ENCODE peak calls at places on chromosomes 11 and 22, in four cellular contexts. B is RCC 7860, I is HEK293T, C is SW 1271. Y is an unnamed sample.

GRCh38 chr22:22935546-22936157 is 48.0 kb downstream of the IGLL5 start:
- DNase-seq in C (no peak), I (no peak), B (no peak), Y (no peak)

GRCh38 chr11:13140028-13140870 is 131.1 kb downstream of the RASSF10 start:
- DNase-seq in B (peak), C (no peak), I (no peak), Y (no peak)

GRCh38 chr11:62433141-62433543 is 14.3 kb downstream of the SCGB1A1 start:
- DNase-seq in I (no peak), C (no peak), B (peak), Y (no peak)

GRCh38 chr11:71452354-71453020 is 516 bp upstream of the NADSYN1 start:
- DNase-seq in I (no peak), B (no peak), C (no peak), Y (peak)

GRCh38 chr11:75184757-75185156 is 33.9 kb downstream of the SLCO2B1 start:
- DNase-seq in I (no peak), B (no peak), C (no peak), Y (no peak)

GRCh38 chr22:28316014-28316413 is 363.6 kb downstream of the TTC28 start:
- DNase-seq in C (no peak), I (no peak), B (no peak), Y (no peak)

GRCh38 chr22:22076937-22077703 is 94.5 kb upstream of the TOP3B start:
- DNase-seq in B (no peak), C (no peak), I (no peak), Y (no peak)

GRCh38 chr11:69587454-69588081 is 53.4 kb upstream of the CCND1 start:
- DNase-seq in C (peak), B (peak), I (no peak), Y (no peak)

GRCh38 chr11:113160652-113161051 is 153.7 kb upstream of the TTC12 start:
- DNase-seq in I (no peak), B (no peak), C (no peak), Y (no peak)

GRCh38 chr22:46443850-46444389 is 93.5 kb downstream of the CELSR1 start:
- DNase-seq in C (no peak), B (no peak), I (no peak), Y (no peak)

GRCh38 chr11:108160970-108161566 is 39.7 kb downstream of the ACAT1 start:
- DNase-seq in I (no peak), B (no peak), C (no peak), Y (no peak)

GRCh38 chr11:74154621-74155281 is 16.1 kb downstream of the C2CD3 start:
- DNase-seq in C (no peak), I (no peak), B (no peak), Y (no peak)

GRCh38 chr11:129894281-129895125 is 875 bp downstream of the NFRKB start:
- DNase-seq in C (no peak), I (no peak), B (no peak), Y (no peak)

GRCh38 chr11:9714540-9714939 is 50.7 kb downstream of the SWAP70 start:
- DNase-seq in I (no peak), C (no peak), B (no peak), Y (no peak)

GRCh38 chr11:57071829-57072228 is 83.1 kb downstream of the OR5AK2 start:
- DNase-seq in I (no peak), B (no peak), C (no peak), Y (no peak)

GRCh38 chr11:14578551-14578956 is 58.4 kb upstream of the PSMA1 start:
- DNase-seq in B (no peak), I (no peak), C (no peak), Y (no peak)

GRCh38 chr11:33664829-33665228 is 35.8 kb downstream of the C11orf91 start:
- DNase-seq in C (no peak), I (no peak), B (no peak), Y (no peak)

GRCh38 chr11:104799251-104799650 is 99.0 kb downstream of the CASP12 start:
- DNase-seq in I (no peak), C (no peak), B (no peak), Y (no peak)

GRCh38 chr22:42353883-42354727 is 78.1 kb downstream of the NFAM1 start:
- DNase-seq in C (no peak), B (no peak), I (no peak), Y (no peak)

GRCh38 chr11:19917069-19917468 is 204.4 kb downstream of the NAV2 start:
- DNase-seq in B (no peak), I (no peak), C (no peak), Y (no peak)

GRCh38 chr11:129643031-129643721 is 172.5 kb upstream of the TMEM45B start:
- DNase-seq in C (no peak), I (no peak), B (peak), Y (peak)

GRCh38 chr11:69000391-69000790 is 12.7 kb downstream of the MRGPRF start:
- DNase-seq in I (no peak), B (no peak), C (no peak), Y (peak)

GRCh38 chr11:88345408-88345807 is 7.9 kb upstream of the CTSC start:
- DNase-seq in B (peak), C (no peak), I (no peak), Y (no peak)

GRCh38 chr11:57406337-57406904 is 16.0 kb upstream of the PRG2 start:
- DNase-seq in B (peak), C (no peak), I (no peak), Y (no peak)

GRCh38 chr11:130106381-130106780 is 36.7 kb downstream of the APLP2 start:
- DNase-seq in B (no peak), C (no peak), I (no peak), Y (no peak)

GRCh38 chr22:18119409-18120110 is 9.0 kb downstream of the TUBA8 start:
- DNase-seq in I (no peak), C (no peak), B (no peak), Y (no peak)

GRCh38 chr11:124867700-124868099 is 2.5 kb downstream of the ROBO3 start:
- DNase-seq in I (peak), B (no peak), C (no peak), Y (no peak)

GRCh38 chr11:57800444-57801184 is 39.0 kb downstream of the CTNND1 start:
- DNase-seq in I (peak), C (no peak), B (peak), Y (peak)

GRCh38 chr11:66142370-66143263 is 72.5 kb downstream of the PACS1 start:
- DNase-seq in B (peak), I (no peak), C (no peak), Y (no peak)

GRCh38 chr11:72072348-72072747 is 8.0 kb downstream of the NUMA1 start:
- DNase-seq in I (no peak), B (peak), C (peak), Y (no peak)

GRCh38 chr11:73612601-73613137 is 14.8 kb upstream of the FAM168A start:
- DNase-seq in I (no peak), B (no peak), C (no peak), Y (no peak)

GRCh38 chr11:62427630-62428233 is 8.9 kb downstream of the SCGB1A1 start:
- DNase-seq in I (no peak), B (peak), C (no peak), Y (no peak)

GRCh38 chr11:102843474-102843873 is at the start of gene MMP3:
- DNase-seq in I (no peak), C (no peak), B (peak), Y (no peak)